ENCODE peak calls at places on chromosomes 13 and 19, in four cellular contexts. Q is stimulated activated CD4-positive, alpha-beta T cell treated with anti-CD3 and anti-CD28 coated beads, Interleukin-15, amount 100 ng/mL, for 24 hours; S is cardiac fibroblast; X is H9. N is an unnamed sample.
A peak's percentile ranks its signal among the peaks of the same experiment; 100 is the strongest.

GRCh38 chr19:42563352-42564210 is 31.1 kb downstream of the CEACAM8 start:
- DNase-seq in S (peak; percentile 55), X (peak; percentile 61), Q (peak; percentile 31), N (peak; percentile 58)

GRCh38 chr13:64369121-64369520 is 2861.0 kb downstream of the PCDH9 start:
- DNase-seq in X (no peak), S (peak; percentile 6), Q (no peak), N (peak; percentile 41)

GRCh38 chr19:5585461-5586299 is 17.9 kb upstream of the TINCR start:
- DNase-seq in S (no peak), X (peak; percentile 84), Q (peak; percentile 62), N (no peak)

GRCh38 chr13:100528353-100528752 is 60.2 kb downstream of the GGACT start:
- DNase-seq in X (no peak), Q (no peak), S (no peak), N (no peak)

GRCh38 chr19:50478901-50479715 is 2.5 kb upstream of the GARIN5A start:
- DNase-seq in S (peak; percentile 61), X (peak; percentile 83), Q (peak; percentile 42), N (peak; percentile 52)

GRCh38 chr13:37039908-37040307 is 19.6 kb downstream of the SUPT20H start:
- DNase-seq in S (no peak), X (no peak), Q (no peak), N (no peak)

GRCh38 chr19:3618144-3618810 is 8.3 kb downstream of the CACTIN start:
- DNase-seq in X (peak; percentile 73), S (peak; percentile 60), Q (peak; percentile 67), N (peak; percentile 56)

GRCh38 chr19:51181913-51182419 is 39.9 kb downstream of the SIGLEC7 start:
- DNase-seq in X (peak; percentile 92), Q (peak; percentile 60), S (no peak), N (no peak)

GRCh38 chr13:40389081-40389641 is 277.3 kb downstream of the FOXO1 start:
- DNase-seq in S (no peak), X (no peak), Q (peak; percentile 56), N (no peak)

GRCh38 chr13:28558126-28558525 is 63.2 kb upstream of the FLT1 start:
- DNase-seq in Q (no peak), X (no peak), S (peak; percentile 86), N (peak; percentile 89)

GRCh38 chr19:28569132-28570114 is 643.5 kb downstream of the UQCRFS1 start:
- DNase-seq in Q (no peak), X (peak; percentile 57), S (no peak), N (no peak)

GRCh38 chr13:24050292-24050711 is 110.2 kb upstream of the SPATA13 start:
- DNase-seq in Q (no peak), S (peak; percentile 60), X (no peak), N (peak; percentile 69)

GRCh38 chr13:83620535-83621220 is 261.6 kb downstream of the SLITRK1 start:
- DNase-seq in Q (no peak), X (no peak), S (peak; percentile 32), N (peak; percentile 62)

GRCh38 chr19:48043675-48044258 is at the start of gene CABP5:
- DNase-seq in Q (no peak), S (no peak), X (no peak), N (no peak)

GRCh38 chr13:64529874-64530485 is 2700.2 kb downstream of the PCDH9 start:
- DNase-seq in S (peak; percentile 22), X (peak; percentile 40), Q (peak; percentile 5), N (peak; percentile 26)

GRCh38 chr13:27665333-27665732 is 43.6 kb downstream of the POLR1D start:
- DNase-seq in Q (no peak), X (no peak), S (peak; percentile 28), N (no peak)

GRCh38 chr13:77386880-77387606 is 60.1 kb upstream of the MYCBP2 start:
- DNase-seq in S (peak; percentile 47), X (no peak), Q (no peak), N (peak; percentile 58)

N was measured in fibroblast of pulmonary artery.